ENCODE peak calls at places on chromosomes 3 and 15, in seven cellular contexts. B is hepatocyte, M is neural crest cell, U is H9, Z is AG04450, E is WTC11, W is transverse colon. F is an unnamed sample.
A peak's percentile ranks its signal among the peaks of the same experiment; 100 is the strongest.

GRCh38 chr15:31390777-31391486 is 64.3 kb downstream of the KLF13 start:
- DNase-seq in B (no peak), M (no peak), U (no peak), Z (no peak), E (no peak), W (no peak), F (no peak)

GRCh38 chr15:98382139-98382538 is 266.2 kb upstream of the IGF1R start:
- DNase-seq in B (no peak), M (no peak), U (peak; percentile 52), Z (no peak), E (peak; percentile 38), W (no peak), F (no peak)

GRCh38 chr3:146532406-146532805 is 12.0 kb downstream of the PLSCR1 start:
- DNase-seq in B (no peak), M (no peak), U (no peak), Z (no peak), E (no peak), W (no peak), F (no peak)

GRCh38 chr15:78177447-78177873 is 28.3 kb downstream of the IDH3A start:
- DNase-seq in B (peak; percentile 44), M (peak; percentile 67), U (peak; percentile 82), Z (no peak), E (peak; percentile 87), W (peak; percentile 51), F (no peak)

GRCh38 chr3:106004137-106004600 is 135.4 kb upstream of the CBLB start:
- DNase-seq in B (peak; percentile 28), M (no peak), U (no peak), Z (peak; percentile 34), E (no peak), W (no peak), F (no peak)

GRCh38 chr15:72353266-72353665 is 22.5 kb downstream of the HEXA start:
- DNase-seq in B (no peak), M (no peak), U (no peak), Z (no peak), E (no peak), W (no peak), F (no peak)

GRCh38 chr3:61724183-61724582 is 162.8 kb downstream of the PTPRG start:
- DNase-seq in B (no peak), M (no peak), U (no peak), Z (no peak), E (no peak), W (no peak), F (no peak)

GRCh38 chr15:57752426-57752825 is 45.9 kb downstream of the POLR2M start:
- DNase-seq in B (no peak), M (no peak), U (peak; percentile 71), Z (no peak), E (peak; percentile 42), W (no peak), F (no peak)

GRCh38 chr3:7562892-7563291 is 702.0 kb downstream of the GRM7 start:
- DNase-seq in B (no peak), M (no peak), U (no peak), Z (no peak), E (no peak), W (no peak), F (no peak)

GRCh38 chr3:156093966-156094365 is 26.4 kb upstream of the KCNAB1 start:
- DNase-seq in B (no peak), M (no peak), U (peak; percentile 55), Z (no peak), E (peak; percentile 58), W (no peak), F (no peak)

GRCh38 chr3:30199096-30199734 is 407.2 kb upstream of the TGFBR2 start:
- DNase-seq in B (peak; percentile 86), M (peak; percentile 71), U (peak; percentile 34), Z (no peak), E (peak; percentile 62), W (peak; percentile 76), F (peak; percentile 24)

GRCh38 chr3:149934524-149934923 is 36.2 kb downstream of the PFN2 start:
- DNase-seq in B (peak; percentile 13), M (no peak), U (no peak), Z (peak; percentile 47), E (no peak), W (no peak), F (no peak)

GRCh38 chr15:84400820-84401219 is 165.2 kb downstream of the GOLGA6L4 start:
- DNase-seq in B (no peak), M (no peak), U (peak; percentile 23), Z (no peak), E (no peak), W (no peak), F (no peak)

GRCh38 chr15:84400017-84400740 is 164.6 kb downstream of the GOLGA6L4 start:
- DNase-seq in B (no peak), M (no peak), U (peak; percentile 14), Z (no peak), E (no peak), W (no peak), F (no peak)

GRCh38 chr15:84398763-84399701 is 163.5 kb downstream of the GOLGA6L4 start:
- DNase-seq in B (no peak), M (no peak), U (peak; percentile 24), Z (no peak), E (no peak), W (no peak), F (no peak)

DNA sequence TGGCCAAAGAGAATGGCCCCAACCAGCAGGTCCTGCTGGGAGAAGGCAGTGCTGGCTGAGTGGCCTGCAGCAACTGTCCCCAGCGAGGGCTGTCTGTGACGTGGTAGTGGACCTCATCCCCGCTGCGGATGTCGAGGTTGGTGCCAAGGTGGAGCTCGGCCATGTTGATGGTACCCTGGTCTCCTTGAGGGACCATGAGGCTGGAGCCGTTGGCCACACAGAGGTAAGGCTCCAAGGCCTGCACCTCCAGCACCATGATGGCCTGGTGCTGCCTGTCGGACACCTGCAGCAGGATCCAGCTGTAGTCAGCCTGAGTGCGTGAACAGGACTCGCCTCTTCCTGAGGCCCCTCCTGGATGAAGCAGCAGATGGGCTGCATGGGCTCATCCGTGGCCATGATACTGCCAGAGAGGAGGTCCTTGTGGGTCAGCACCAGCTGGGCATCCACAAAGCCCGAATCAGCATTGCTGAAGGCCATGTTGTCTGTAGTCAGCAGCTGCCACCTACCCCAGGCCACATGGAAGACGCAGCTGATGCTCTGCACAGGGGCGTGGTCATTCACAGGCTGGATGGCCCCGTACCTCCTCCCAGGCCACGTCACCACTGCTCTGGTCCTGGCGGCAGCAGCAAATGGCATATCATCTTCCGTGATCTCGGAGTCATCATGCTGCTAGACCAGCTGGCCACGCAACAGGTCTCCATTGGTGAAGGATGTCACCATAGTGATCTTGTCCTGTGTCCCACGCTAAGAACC is 167.5 kb downstream of the GOLGA6L4 start:
- DNase-seq in B (no peak), M (no peak), U (no peak), Z (no peak), E (no peak), W (no peak), F (no peak)
- TF ChIP-seq CTCF in B (no peak), M (no peak), U (no peak), Z (no peak), E (no peak), W (no peak), F (no peak)

GRCh38 chr3:21839592-21839991 is 88.6 kb upstream of the ZNF385D start:
- DNase-seq in B (peak; percentile 16), M (no peak), U (no peak), Z (no peak), E (peak; percentile 48), W (no peak), F (no peak)
- TF ChIP-seq CTCF in B (peak; percentile 33), M (peak; percentile 43), U (peak; percentile 57), Z (peak; percentile 15), E (no peak), W (no peak), F (no peak)

GRCh38 chr3:126475411-126476114 is at the start of gene ZXDC:
- DNase-seq in B (peak; percentile 98), M (peak; percentile 85), U (peak; percentile 93), Z (peak; percentile 79), E (peak; percentile 90), W (peak; percentile 95), F (peak; percentile 87)

GRCh38 chr3:126476976-126477330 is 1.3 kb upstream of the ZXDC start:
- DNase-seq in B (no peak), M (no peak), U (peak; percentile 34), Z (no peak), E (no peak), W (no peak), F (no peak)

GRCh38 chr3:126473292-126474168 is 2.2 kb downstream of the ZXDC start:
- DNase-seq in B (no peak), M (no peak), U (no peak), Z (no peak), E (no peak), W (no peak), F (no peak)

GRCh38 chr3:126476166-126476975 is 680 bp upstream of the ZXDC start:
- DNase-seq in B (no peak), M (peak; percentile 50), U (peak; percentile 63), Z (no peak), E (peak; percentile 52), W (no peak), F (no peak)

GRCh38 chr3:126474498-126475410 is 937 bp downstream of the ZXDC start:
- DNase-seq in B (peak; percentile 71), M (peak; percentile 25), U (no peak), Z (no peak), E (peak; percentile 42), W (peak; percentile 45), F (peak; percentile 39)
- TF ChIP-seq CTCF in B (no peak), M (peak; percentile 11), U (no peak), Z (no peak), E (no peak), W (no peak), F (no peak)

GRCh38 chr15:63156086-63156707 is 1.1 kb downstream of the RPS27L start:
- DNase-seq in B (no peak), M (no peak), U (no peak), Z (no peak), E (no peak), W (no peak), F (no peak)
- TF ChIP-seq CTCF in B (no peak), M (no peak), U (no peak), Z (no peak), E (no peak), W (no peak), F (no peak)

DNA sequence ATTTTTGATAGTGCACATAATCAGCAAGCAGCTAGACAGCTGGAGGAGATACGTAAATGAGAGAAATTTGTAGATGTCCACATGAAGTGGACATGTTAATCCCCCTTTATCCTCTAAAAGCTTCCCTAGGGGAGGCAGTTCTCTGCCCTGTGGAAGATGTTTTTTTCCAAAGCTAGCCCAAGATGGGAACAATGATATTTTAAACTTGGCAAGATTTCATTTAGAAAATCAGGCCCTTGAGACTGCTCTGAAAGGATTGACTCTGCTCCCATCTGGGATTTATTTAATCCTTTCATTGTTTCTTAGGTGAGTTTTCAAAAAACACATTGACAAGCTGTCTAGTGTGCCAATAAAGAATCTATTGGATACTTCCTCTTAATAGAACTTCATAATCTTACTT is 92.0 kb downstream of the SYNPR start:
- DNase-seq in B (no peak), M (no peak), U (no peak), Z (no peak), E (no peak), W (no peak), F (no peak)
- TF ChIP-seq CTCF in B (no peak), M (no peak), U (no peak), Z (no peak), E (no peak), W (no peak), F (no peak)

GRCh38 chr3:114362815-114363214 is 69.0 kb downstream of the TIGIT start:
- DNase-seq in B (peak; percentile 17), M (no peak), U (no peak), Z (no peak), E (no peak), W (no peak), F (no peak)
- TF ChIP-seq CTCF in B (peak; percentile 49), M (peak; percentile 69), U (peak; percentile 57), Z (peak; percentile 51), E (no peak), W (no peak), F (peak; percentile 41)